ENCODE peak calls at places on chromosomes 13 and 19, in ten cellular contexts. P is CD8-positive, alpha-beta T cell; H is HFFc6; K is ovary; O is CD4-positive, alpha-beta T cell; G is HCT116; A is NB4; X is neural crest cell; Y is progenitor cell of endocrine pancreas; T is BJ. J is an unnamed sample.

GRCh38 chr19:19488041-19488874 is 27.1 kb downstream of the TSSK6 start:
- DNase-seq in O (no peak), X (no peak), K (no peak), G (no peak), P (no peak), Y (no peak), T (no peak), A (peak), H (no peak), J (no peak)

GRCh38 chr13:64591981-64592380 is 2638.2 kb downstream of the PCDH9 start:
- DNase-seq in K (no peak), O (no peak), P (no peak), G (no peak), Y (no peak), X (no peak), T (peak), A (no peak), H (peak), J (no peak)

GRCh38 chr19:46471116-46471733 is at the start of gene PNMA8A:
- DNase-seq in Y (peak), O (no peak), K (peak), H (peak), A (no peak), P (no peak), G (no peak), X (peak), T (no peak), J (no peak)

GRCh38 chr19:491146-491741 is 5.0 kb upstream of the MADCAM1 start:
- DNase-seq in G (no peak), O (no peak), T (no peak), P (no peak), K (peak), X (no peak), Y (no peak), H (no peak), A (no peak), J (no peak)

GRCh38 chr19:40640744-40641143 is 39.6 kb downstream of the LTBP4 start:
- DNase-seq in O (peak), A (peak), X (no peak), T (no peak), K (peak), H (no peak), Y (no peak), P (no peak), G (no peak), J (no peak)

GRCh38 chr13:43664700-43665191 is 122.0 kb downstream of the ENOX1 start:
- DNase-seq in A (no peak), P (no peak), O (no peak), K (peak), X (no peak), T (peak), H (peak), G (no peak), Y (no peak), J (no peak)

GRCh38 chr13:92590503-92590908 is 636.1 kb upstream of the GPC6 start:
- DNase-seq in G (no peak), K (no peak), P (no peak), T (no peak), Y (no peak), O (no peak), H (no peak), X (no peak), A (no peak), J (no peak)

GRCh38 chr19:14871619-14872230 is 14.2 kb downstream of the OR7A17 start:
- DNase-seq in O (no peak), H (no peak), A (peak), T (no peak), Y (no peak), X (no peak), P (no peak), G (peak), K (no peak), J (no peak)

GRCh38 chr19:10327793-10328192 is 5.5 kb downstream of the RAVER1 start:
- DNase-seq in O (no peak), G (no peak), A (no peak), K (no peak), Y (no peak), H (no peak), P (no peak), X (no peak), T (no peak), J (no peak)

GRCh38 chr19:45693168-45693788 is 812 bp downstream of the QPCTL start:
- DNase-seq in P (peak), K (peak), Y (peak), O (peak), T (no peak), X (peak), G (no peak), A (peak), H (peak), J (peak)

GRCh38 chr19:13056052-13056660 is 46.5 kb downstream of the LYL1 start:
- DNase-seq in A (no peak), G (peak), T (no peak), Y (no peak), K (peak), P (no peak), H (peak), O (no peak), X (no peak), J (no peak)

GRCh38 chr19:55365245-55365644 is 2.2 kb upstream of the GARIN5B start:
- DNase-seq in P (no peak), Y (no peak), X (no peak), G (no peak), A (no peak), H (no peak), O (no peak), K (no peak), T (no peak), J (no peak)

GRCh38 chr19:41792513-41793413 is 3.6 kb upstream of the CEACAM3 start:
- DNase-seq in T (no peak), P (peak), H (peak), A (peak), K (no peak), X (peak), O (peak), G (peak), Y (no peak), J (peak)

GRCh38 chr13:75635621-75636338 is at the start of gene LMO7:
- DNase-seq in H (peak), Y (peak), P (peak), X (peak), G (no peak), T (no peak), A (peak), O (peak), K (peak), J (no peak)

GRCh38 chr19:42362891-42363440 is 27.1 kb downstream of the CNFN start:
- DNase-seq in H (no peak), P (no peak), Y (no peak), O (no peak), G (no peak), T (no peak), K (no peak), X (no peak), A (no peak), J (no peak)

GRCh38 chr13:62387642-62388041 is 972.0 kb upstream of the PCDH20 start:
- DNase-seq in G (peak), P (no peak), O (no peak), Y (no peak), H (no peak), T (no peak), K (no peak), A (no peak), X (no peak), J (no peak)

GRCh38 chr13:112963641-112964040 is 5.4 kb upstream of the MCF2L start:
- DNase-seq in K (no peak), O (no peak), H (no peak), G (no peak), Y (no peak), X (no peak), P (no peak), T (no peak), A (no peak), J (no peak)

GRCh38 chr13:99307247-99307646 is at the start of gene GPR183:
- DNase-seq in T (no peak), P (no peak), X (no peak), G (no peak), H (peak), O (no peak), Y (no peak), A (peak), K (no peak), J (no peak)

GRCh38 chr19:1366899-1367870 is 16.5 kb upstream of the NDUFS7 start:
- DNase-seq in X (no peak), K (no peak), Y (no peak), H (no peak), A (no peak), T (no peak), O (no peak), P (no peak), G (no peak), J (no peak)

GRCh38 chr13:29573190-29573589 is 22.3 kb downstream of the SLC7A1 start:
- DNase-seq in K (peak), Y (no peak), T (no peak), A (peak), X (no peak), H (no peak), O (no peak), P (no peak), G (no peak), J (no peak)

GRCh38 chr19:45528149-45528743 is 21.0 kb downstream of the VASP start:
- DNase-seq in H (no peak), O (no peak), P (no peak), X (no peak), K (peak), Y (peak), G (no peak), T (no peak), A (no peak), J (no peak)

GRCh38 chr13:44306401-44307192 is 67.0 kb upstream of the SERP2 start:
- DNase-seq in A (no peak), P (no peak), O (no peak), Y (no peak), K (peak), H (peak), X (peak), T (peak), G (peak), J (no peak)

DNA sequence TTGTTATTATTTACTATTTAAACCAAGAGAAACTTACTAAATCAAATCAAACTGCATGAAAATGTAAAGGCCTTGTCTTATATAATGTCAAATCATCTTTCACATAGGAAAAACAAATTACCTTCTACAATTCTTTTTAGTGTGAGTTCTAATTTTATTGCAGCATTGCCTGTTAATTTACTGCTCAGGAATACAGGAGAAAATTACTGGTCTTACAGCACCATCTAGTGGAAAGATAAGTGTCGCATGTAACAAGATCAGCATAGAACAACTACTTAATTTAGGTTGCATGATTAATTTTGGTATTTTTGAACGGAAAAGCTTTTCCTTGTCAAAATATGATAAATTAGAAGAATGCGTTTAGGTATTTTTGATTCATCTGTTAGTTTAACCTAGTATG is 502.7 kb downstream of the UQCRFS1 start:
- DNase-seq in T (no peak), Y (no peak), H (peak), P (no peak), G (peak), K (no peak), X (no peak), O (no peak), A (peak), J (no peak)
- TF ChIP-seq CTCF in T (peak), Y (peak), H (peak), P (peak), G (no peak), K (no peak), X (peak), O (peak), A (no peak), J (no peak)

DNA sequence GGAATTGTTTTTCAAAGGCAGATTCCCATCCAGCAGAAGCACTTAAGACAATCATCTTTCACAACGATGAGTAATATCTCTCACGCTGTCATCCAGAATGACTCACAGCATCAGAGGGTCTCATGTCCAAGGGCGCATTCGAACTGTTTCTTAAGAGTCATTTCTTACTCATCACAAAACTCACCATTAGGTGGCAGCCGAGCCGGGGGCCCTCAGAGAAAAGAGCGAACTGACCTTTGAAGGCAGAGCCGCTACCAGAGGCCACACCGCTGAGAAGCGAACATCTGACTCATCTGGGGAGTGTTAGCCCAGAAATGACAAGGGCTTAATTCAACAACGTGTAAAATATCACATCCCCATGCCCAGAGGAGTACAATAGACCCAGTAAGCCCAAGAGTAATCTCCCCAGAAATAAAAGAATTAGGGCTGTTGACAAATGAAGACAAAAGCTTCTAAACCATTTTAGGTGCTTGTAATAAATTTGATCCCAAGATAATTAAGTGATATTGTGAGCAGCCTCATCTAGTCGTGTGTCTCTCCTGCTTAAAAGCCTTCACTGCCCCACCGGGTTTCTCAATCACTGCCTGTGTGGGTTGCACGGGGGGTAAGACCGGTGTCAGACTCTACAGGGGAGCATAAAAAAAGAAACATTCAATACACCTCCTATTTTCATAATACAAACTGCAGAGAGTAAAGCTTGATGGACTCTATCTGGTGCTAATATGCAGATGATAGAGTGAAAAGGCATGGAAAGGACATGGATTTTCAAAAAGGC is 96.2 kb downstream of the CYSLTR2 start:
- DNase-seq in K (peak), O (peak), P (peak), G (peak), T (peak), H (peak), A (peak), X (peak), Y (peak), J (no peak)
- TF ChIP-seq CTCF in K (peak), O (no peak), P (no peak), G (peak), T (peak), H (peak), A (peak), X (peak), Y (peak), J (no peak)

DNA sequence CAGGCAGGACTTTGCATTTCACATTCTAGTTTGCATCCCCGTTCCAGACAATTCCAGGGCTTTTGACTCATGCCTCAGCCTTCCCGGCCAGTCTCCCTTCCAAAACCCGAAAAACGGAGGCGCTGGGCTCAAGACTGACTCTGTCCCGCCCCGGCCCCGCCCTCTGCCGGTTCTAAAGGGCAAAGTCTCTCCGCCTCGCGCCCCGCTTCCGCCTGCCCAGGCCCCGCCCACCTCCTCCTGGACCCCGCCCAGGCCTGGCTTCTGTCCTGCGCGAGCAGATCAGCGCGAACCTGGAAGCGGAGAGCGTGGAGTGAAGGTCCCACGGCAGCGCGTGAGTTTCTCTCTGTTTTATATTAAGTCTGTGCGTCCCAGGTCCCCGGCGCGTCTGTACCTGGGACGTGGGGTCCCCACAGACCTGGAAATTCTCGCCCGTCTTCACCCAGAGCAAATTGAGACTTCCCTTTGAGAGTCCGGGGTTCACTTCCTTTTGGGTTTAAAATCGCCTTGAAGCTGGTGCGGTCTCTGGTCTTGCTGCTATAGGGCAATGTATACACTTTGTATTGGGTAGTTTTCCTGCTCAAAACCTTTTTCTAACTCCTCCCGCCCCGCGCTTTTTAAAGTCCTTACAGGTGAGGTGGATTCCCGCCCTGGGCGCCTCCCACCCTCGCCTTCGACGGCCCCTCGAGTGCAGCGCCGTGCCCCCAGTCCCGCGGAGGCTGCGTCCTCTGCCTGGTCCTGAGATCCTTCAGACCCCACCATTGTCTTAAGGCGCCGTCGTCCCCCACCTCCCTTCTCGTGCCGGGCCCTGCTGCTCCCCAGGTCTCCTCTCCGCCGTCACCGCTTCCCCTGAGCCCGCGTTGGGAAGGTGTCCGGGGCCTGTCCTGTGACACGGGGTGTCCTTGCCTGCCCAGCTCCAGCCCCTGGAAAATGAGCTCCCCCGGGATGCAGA is 31.2 kb downstream of the ZNF701 start:
- DNase-seq in P (peak), A (peak), H (peak), G (peak), O (peak), K (peak), T (peak), Y (peak), X (peak), J (peak)
- TF ChIP-seq CTCF in P (peak), A (no peak), H (peak), G (no peak), O (peak), K (no peak), T (peak), Y (peak), X (peak), J (no peak)

DNA sequence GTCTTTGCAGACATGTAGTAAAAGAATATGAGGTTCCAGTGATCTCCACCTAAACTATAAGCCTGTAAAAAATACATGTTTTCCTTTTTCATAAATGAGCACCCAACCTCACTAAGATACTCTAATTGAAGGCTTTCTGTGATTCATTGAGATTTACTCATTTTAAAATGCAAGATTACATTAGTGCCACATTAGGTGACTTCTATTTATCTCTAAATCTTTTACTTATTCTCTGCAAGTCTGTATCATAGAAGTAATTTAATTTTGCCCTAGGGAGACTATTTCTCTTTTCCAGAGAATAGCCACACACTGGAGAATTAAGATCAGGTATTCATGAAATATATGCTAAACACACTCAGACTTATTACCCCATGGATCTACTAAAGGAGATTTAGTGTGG is 290.3 kb upstream of the ATXN8OS start:
- DNase-seq in A (no peak), Y (no peak), K (no peak), O (no peak), H (no peak), G (no peak), T (no peak), X (no peak), P (no peak), J (no peak)
- TF ChIP-seq CTCF in A (no peak), Y (no peak), K (no peak), O (no peak), H (no peak), G (no peak), T (no peak), X (no peak), P (no peak), J (no peak)

GRCh38 chr19:33096005-33096404 is 15.0 kb downstream of the GPATCH1 start:
- DNase-seq in H (no peak), T (no peak), O (no peak), G (no peak), P (no peak), X (no peak), A (no peak), K (no peak), Y (no peak), J (no peak)
- TF ChIP-seq CTCF in H (no peak), T (no peak), O (no peak), G (no peak), P (no peak), X (no peak), A (no peak), K (no peak), Y (no peak), J (no peak)

GRCh38 chr13:41308241-41308640 is 2.8 kb upstream of the NAA16 start:
- DNase-seq in T (no peak), O (no peak), H (no peak), K (no peak), G (no peak), A (no peak), X (no peak), Y (no peak), P (no peak), J (no peak)
- TF ChIP-seq CTCF in T (no peak), O (no peak), H (no peak), K (no peak), G (no peak), A (no peak), X (no peak), Y (no peak), P (no peak), J (no peak)

J was measured in activated B cell treated with CpG ODN at 0.5 μM for 24 hours.